ENCODE peak calls at places on chromosomes 7 and 10, in eight cellular contexts. O is Panc1, N is adrenal gland, G is foreskin keratinocyte, A is psoas muscle, E is left ventricle myocardium inferior, D is GM12865, R is mesothelial cell of epicardium. U is an unnamed sample.
A peak's percentile ranks its signal among the peaks of the same experiment; 100 is the strongest.

GRCh38 chr10:23359692-23360380 is 15.2 kb upstream of the C10orf67 start:
- DNase-seq in O (no peak), N (no peak), G (peak; percentile 74), A (no peak), E (no peak), D (no peak), R (no peak), U (no peak)

GRCh38 chr10:130411496-130412070 is 275.4 kb downstream of the GLRX3 start:
- DNase-seq in O (no peak), N (no peak), G (no peak), A (no peak), E (no peak), D (no peak), R (no peak), U (no peak)

GRCh38 chr10:24811906-24812305 is 88.2 kb upstream of the ARHGAP21 start:
- DNase-seq in O (no peak), N (no peak), G (no peak), A (no peak), E (peak; percentile 28), D (no peak), R (no peak), U (no peak)

GRCh38 chr10:71720304-71720672 is 710 bp upstream of the C10orf105 start:
- DNase-seq in O (no peak), N (no peak), G (no peak), A (no peak), E (no peak), D (no peak), R (no peak), U (no peak)

GRCh38 chr10:8069627-8070026 is 15.1 kb downstream of the GATA3 start:
- DNase-seq in O (no peak), N (no peak), G (no peak), A (no peak), E (no peak), D (no peak), R (no peak), U (no peak)

GRCh38 chr7:151083824-151084160 is 499 bp upstream of the TMUB1 start:
- DNase-seq in O (no peak), N (no peak), G (no peak), A (no peak), E (no peak), D (no peak), R (no peak), U (no peak)

GRCh38 chr10:108307250-108307924 is 1142.9 kb upstream of the SORCS1 start:
- DNase-seq in O (no peak), N (no peak), G (no peak), A (no peak), E (no peak), D (no peak), R (no peak), U (no peak)

GRCh38 chr7:6032167-6032566 is 991 bp downstream of the ANKRD61 start:
- DNase-seq in O (no peak), N (no peak), G (no peak), A (no peak), E (no peak), D (no peak), R (no peak), U (no peak)

GRCh38 chr7:36881206-36881605 is 156.9 kb upstream of the AOAH start:
- DNase-seq in O (no peak), N (no peak), G (peak; percentile 72), A (no peak), E (no peak), D (no peak), R (no peak), U (no peak)

GRCh38 chr7:111571720-111572119 is 9.4 kb upstream of the IMMP2L start:
- DNase-seq in O (no peak), N (no peak), G (no peak), A (no peak), E (no peak), D (no peak), R (no peak), U (no peak)

GRCh38 chr7:43467406-43467805 is 115.5 kb upstream of the STK17A start:
- DNase-seq in O (no peak), N (no peak), G (no peak), A (no peak), E (no peak), D (no peak), R (no peak), U (no peak)

GRCh38 chr10:120019568-120019967 is 127.0 kb downstream of the SEC23IP start:
- DNase-seq in O (no peak), N (no peak), G (no peak), A (no peak), E (no peak), D (no peak), R (no peak), U (no peak)

GRCh38 chr7:33728779-33729646 is 176.3 kb upstream of the BMPER start:
- DNase-seq in O (no peak), N (no peak), G (no peak), A (no peak), E (no peak), D (no peak), R (no peak), U (no peak)

GRCh38 chr10:61021926-61022325 is 77.9 kb upstream of the RHOBTB1 start:
- DNase-seq in O (no peak), N (no peak), G (no peak), A (no peak), E (no peak), D (no peak), R (no peak), U (no peak)

GRCh38 chr7:113087278-113087998 is 811 bp upstream of the GPR85 start:
- DNase-seq in O (no peak), N (no peak), G (peak; percentile 70), A (no peak), E (no peak), D (no peak), R (no peak), U (no peak)

GRCh38 chr7:133081605-133082389 is at the start of gene CHCHD3:
- DNase-seq in O (peak; percentile 98), N (peak; percentile 99), G (peak; percentile 94), A (peak; percentile 98), E (peak; percentile 97), D (peak; percentile 97), R (peak; percentile 95), U (peak; percentile 98)
- TF ChIP-seq CTCF in O (no peak), N (no peak), G (no peak), A (no peak), E (no peak), D (no peak), R (no peak), U (no peak)

GRCh38 chr10:35888400-35888799 is 246.3 kb upstream of the FZD8 start:
- DNase-seq in O (no peak), N (no peak), G (no peak), A (no peak), E (no peak), D (no peak), R (no peak), U (no peak)

GRCh38 chr10:35887686-35888085 is 245.6 kb upstream of the FZD8 start:
- DNase-seq in O (no peak), N (no peak), G (peak; percentile 87), A (no peak), E (no peak), D (no peak), R (no peak), U (no peak)

GRCh38 chr10:35884657-35885071 is 242.6 kb upstream of the FZD8 start:
- DNase-seq in O (no peak), N (no peak), G (no peak), A (no peak), E (no peak), D (no peak), R (no peak), U (peak; percentile 53)

GRCh38 chr10:35882422-35883150 is 240.5 kb upstream of the FZD8 start:
- DNase-seq in O (no peak), N (no peak), G (no peak), A (no peak), E (no peak), D (no peak), R (no peak), U (no peak)

DNA sequence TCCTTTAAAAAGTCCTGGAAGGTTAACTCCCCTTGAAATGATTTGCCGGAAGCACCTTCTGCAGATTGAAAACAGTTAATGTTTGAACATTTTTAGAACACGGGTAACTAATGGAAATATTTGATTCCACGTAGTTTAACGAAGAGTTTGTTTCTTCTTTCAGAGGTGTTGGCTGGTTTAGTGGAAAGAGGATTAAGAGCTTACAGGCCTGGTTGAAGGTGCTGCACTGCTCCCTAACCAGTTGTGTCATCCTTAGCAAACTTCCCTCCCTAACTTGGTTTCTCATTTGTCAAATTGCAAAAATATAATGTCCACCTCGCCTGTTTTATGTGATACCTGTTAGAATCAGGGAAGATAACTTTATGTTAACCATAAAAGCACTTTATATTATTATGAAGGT is 243.0 kb upstream of the FZD8 start:
- DNase-seq in O (no peak), N (no peak), G (no peak), A (no peak), E (no peak), D (no peak), R (no peak), U (no peak)
- TF ChIP-seq CTCF in O (no peak), N (no peak), G (no peak), A (no peak), E (no peak), D (no peak), R (no peak), U (no peak)

GRCh38 chr7:93623816-93624215 is 49.3 kb upstream of the CALCR start:
- DNase-seq in O (no peak), N (no peak), G (no peak), A (no peak), E (no peak), D (no peak), R (no peak), U (no peak)

GRCh38 chr7:93620057-93620456 is 45.5 kb upstream of the CALCR start:
- DNase-seq in O (no peak), N (no peak), G (no peak), A (no peak), E (no peak), D (no peak), R (no peak), U (no peak)

GRCh38 chr7:93626869-93627268 is 52.3 kb upstream of the CALCR start:
- DNase-seq in O (no peak), N (no peak), G (no peak), A (no peak), E (no peak), D (no peak), R (no peak), U (no peak)

GRCh38 chr7:93620864-93621263 is 46.3 kb upstream of the CALCR start:
- DNase-seq in O (no peak), N (no peak), G (no peak), A (no peak), E (no peak), D (no peak), R (no peak), U (no peak)

GRCh38 chr7:93622036-93622714 is 47.7 kb upstream of the CALCR start:
- DNase-seq in O (no peak), N (no peak), G (no peak), A (no peak), E (no peak), D (peak; percentile 32), R (no peak), U (no peak)
- TF ChIP-seq CTCF in O (peak; percentile 66), N (peak; percentile 19), G (peak; percentile 45), A (no peak), E (peak; percentile 45), D (peak; percentile 48), R (peak; percentile 34), U (no peak)

DNA sequence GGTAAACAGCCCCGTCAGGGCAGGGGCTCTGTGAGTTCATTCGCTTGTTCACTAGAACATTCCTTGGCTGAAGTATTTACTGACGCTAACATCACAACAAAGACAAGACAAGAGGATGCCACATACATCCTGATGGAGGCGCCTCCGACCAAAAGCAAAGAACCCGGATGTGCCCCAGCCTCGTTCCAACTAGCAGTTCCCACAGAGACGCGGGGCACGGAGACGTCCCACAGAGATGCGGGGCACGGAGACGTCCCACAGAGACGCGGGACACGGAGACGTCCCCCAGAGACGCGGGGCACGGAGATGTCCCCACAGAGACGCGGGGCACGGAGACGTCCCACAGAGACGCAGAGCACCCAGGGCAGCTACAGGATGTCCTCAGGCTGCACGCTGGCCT is 35.4 kb upstream of the CFAP46 start:
- DNase-seq in O (no peak), N (no peak), G (no peak), A (peak; percentile 19), E (peak; percentile 6), D (no peak), R (no peak), U (no peak)
- TF ChIP-seq CTCF in O (no peak), N (no peak), G (no peak), A (no peak), E (no peak), D (no peak), R (no peak), U (no peak)

U was measured in stomach.